ENCODE peak calls at places on chromosomes 12 and 14, in ten cellular contexts. A is neuronal stem cell; J is CD4-positive, CD25-positive, alpha-beta regulatory T cell; X is CD8-positive, alpha-beta memory T cell; S is vagina; M is fibroblast of lung; D is psoas muscle; Y is stomach; Z is tibial artery; Q is left lung. T is an unnamed sample.

GRCh38 chr12:133203344-133204263 is 22.3 kb downstream of the ZNF268 start:
- DNase-seq in Z (no peak), X (no peak), Y (no peak), M (peak; percentile 9), D (no peak), J (no peak), Q (no peak), S (no peak), A (no peak), T (no peak)

GRCh38 chr14:101202627-101203404 is 299.3 kb upstream of the RTL1 start:
- DNase-seq in Z (no peak), X (no peak), S (peak; percentile 72), A (no peak), M (no peak), Q (no peak), J (no peak), Y (peak; percentile 15), D (peak; percentile 30), T (no peak)

GRCh38 chr14:40280652-40281051 is 848.4 kb upstream of the FBXO33 start:
- DNase-seq in S (no peak), A (no peak), Z (no peak), D (no peak), M (no peak), Q (no peak), J (no peak), Y (no peak), X (no peak), T (no peak)

GRCh38 chr14:30998100-30998706 is 27.2 kb upstream of the AP4S1 start:
- DNase-seq in M (no peak), Z (no peak), A (no peak), J (no peak), D (no peak), X (no peak), Q (no peak), S (no peak), Y (no peak), T (no peak)

GRCh38 chr14:65237023-65237814 is 134.9 kb upstream of the MAX start:
- DNase-seq in Z (no peak), J (no peak), Y (no peak), X (no peak), A (no peak), Q (no peak), D (no peak), S (no peak), M (peak; percentile 69), T (no peak)

GRCh38 chr12:6038160-6038559 is 86.3 kb downstream of the VWF start:
- DNase-seq in X (no peak), Y (peak; percentile 50), S (no peak), J (peak; percentile 76), A (peak; percentile 69), Z (no peak), Q (no peak), D (no peak), M (peak; percentile 66), T (peak; percentile 44)

GRCh38 chr12:95316798-95317197 is 99.2 kb downstream of the VEZT start:
- DNase-seq in M (no peak), J (no peak), A (no peak), Q (no peak), X (no peak), S (no peak), Z (no peak), Y (no peak), D (no peak), T (no peak)

GRCh38 chr12:114655934-114656697 is 27.9 kb downstream of the TBX3 start:
- DNase-seq in Y (no peak), Z (no peak), S (no peak), D (no peak), Q (no peak), A (no peak), X (no peak), M (peak; percentile 69), J (no peak), T (no peak)

GRCh38 chr12:107247650-107248049 is 154.3 kb upstream of the CRY1 start:
- DNase-seq in X (no peak), A (no peak), Z (no peak), J (no peak), S (no peak), D (no peak), M (no peak), Q (no peak), Y (no peak), T (no peak)

GRCh38 chr12:3320881-3321509 is 170.0 kb upstream of the PRMT8 start:
- DNase-seq in Z (no peak), S (no peak), X (no peak), M (no peak), Q (no peak), D (no peak), Y (no peak), A (no peak), J (no peak), T (no peak)

GRCh38 chr12:51262758-51263177 is 7.4 kb downstream of the SMAGP start:
- DNase-seq in X (peak; percentile 54), J (peak; percentile 37), Q (no peak), Z (no peak), S (no peak), D (peak; percentile 56), M (peak; percentile 54), A (no peak), Y (peak; percentile 78), T (peak; percentile 68)

GRCh38 chr14:94561656-94562010 is 391 bp downstream of the SERPINA4 start:
- DNase-seq in A (no peak), M (no peak), X (no peak), S (no peak), J (no peak), Y (no peak), Q (no peak), D (no peak), Z (no peak), T (no peak)

GRCh38 chr12:55974308-55974724 is 438 bp downstream of the RAB5B start:
- DNase-seq in J (peak; percentile 61), Z (peak; percentile 38), Y (peak; percentile 54), S (no peak), M (peak; percentile 59), Q (no peak), X (no peak), A (no peak), D (no peak), T (no peak)

GRCh38 chr12:16691624-16692023 is 85.7 kb upstream of the LMO3 start:
- DNase-seq in S (no peak), J (no peak), X (no peak), D (no peak), M (no peak), Y (no peak), Z (no peak), Q (no peak), A (no peak), T (no peak)

GRCh38 chr12:32776258-32776657 is 20.6 kb upstream of the YARS2 start:
- DNase-seq in S (no peak), M (no peak), D (no peak), A (no peak), J (no peak), Y (no peak), X (no peak), Z (no peak), Q (no peak), T (no peak)

GRCh38 chr14:55398679-55399078 is 13.0 kb downstream of the ATG14 start:
- DNase-seq in J (no peak), Y (no peak), A (no peak), S (no peak), M (peak; percentile 96), Z (peak; percentile 68), X (no peak), Q (no peak), D (no peak), T (no peak)

GRCh38 chr12:85626031-85626781 is 210.0 kb downstream of the RASSF9 start:
- DNase-seq in Y (no peak), Z (no peak), J (no peak), X (no peak), Q (no peak), S (no peak), D (no peak), A (no peak), M (peak; percentile 89), T (no peak)

GRCh38 chr14:68792830-68793733 is at the start of gene ZFP36L1:
- DNase-seq in D (peak; percentile 97), J (peak; percentile 97), M (peak; percentile 94), X (peak; percentile 98), A (peak; percentile 98), Q (peak; percentile 96), S (peak; percentile 96), Y (peak; percentile 92), Z (peak; percentile 95), T (peak; percentile 96)

GRCh38 chr14:68790656-68791077 is 2.2 kb downstream of the ZFP36L1 start:
- DNase-seq in Y (peak; percentile 25), A (no peak), M (no peak), D (no peak), Q (no peak), X (peak; percentile 75), J (peak; percentile 80), S (no peak), Z (no peak), T (peak; percentile 47)

GRCh38 chr14:68791078-68791983 is 1.5 kb downstream of the ZFP36L1 start:
- DNase-seq in A (no peak), S (no peak), X (no peak), Z (no peak), M (peak; percentile 61), Y (peak; percentile 27), J (no peak), D (no peak), Q (no peak), T (no peak)

GRCh38 chr14:68793734-68794129 is 865 bp upstream of the ZFP36L1 start:
- DNase-seq in Z (no peak), A (no peak), J (peak; percentile 68), D (no peak), Y (no peak), S (no peak), M (no peak), X (peak; percentile 73), Q (peak; percentile 83), T (no peak)

GRCh38 chr14:68792022-68792829 is 641 bp downstream of the ZFP36L1 start:
- DNase-seq in Q (no peak), S (peak; percentile 89), M (no peak), Z (no peak), A (no peak), J (peak; percentile 70), Y (peak; percentile 29), X (peak; percentile 58), D (no peak), T (peak; percentile 51)
- H3K4me1 ChIP-seq in Q (peaks cover 44% of the 10 kb centered on the region), S (peaks cover 36% of the 10 kb centered on the region), M (peaks cover 10% of the 10 kb centered on the region), Z (peaks cover 16% of the 10 kb centered on the region), A (peaks cover 22% of the 10 kb centered on the region), J (peaks cover 56% of the 10 kb centered on the region), Y (peaks cover 40% of the 10 kb centered on the region), X (peaks cover 34% of the 10 kb centered on the region), D (peaks cover 1% of the 10 kb centered on the region), T (peaks cover 13% of the 10 kb centered on the region)

GRCh38 chr12:27555316-27555715 is 31.3 kb downstream of the PPFIBP1 start:
- DNase-seq in M (no peak), A (no peak), S (no peak), X (no peak), J (no peak), Q (no peak), Z (no peak), D (no peak), Y (no peak), T (no peak)
- H3K4me1 ChIP-seq in M (peaks cover 33% of the 10 kb centered on the region), A (no peaks in the 10 kb centered on the region), S (peaks cover 89% of the 10 kb centered on the region), X (no peaks in the 10 kb centered on the region), J (no peaks in the 10 kb centered on the region), Q (peaks cover 46% of the 10 kb centered on the region), Z (peaks cover 53% of the 10 kb centered on the region), D (peaks cover 70% of the 10 kb centered on the region), Y (peaks cover 34% of the 10 kb centered on the region), T (no peaks in the 10 kb centered on the region)

GRCh38 chr12:102481705-102482104 is 1.3 kb upstream of the IGF1 start:
- DNase-seq in Q (no peak), Y (no peak), M (no peak), S (no peak), D (no peak), X (no peak), A (no peak), Z (no peak), J (no peak), T (no peak)
- H3K4me1 ChIP-seq in Q (peaks cover 24% of the 10 kb centered on the region), Y (peaks cover 46% of the 10 kb centered on the region), M (no peaks in the 10 kb centered on the region), S (peaks cover 11% of the 10 kb centered on the region), D (peaks cover 12% of the 10 kb centered on the region), X (peaks cover 25% of the 10 kb centered on the region), A (peaks cover 10% of the 10 kb centered on the region), Z (peaks cover 29% of the 10 kb centered on the region), J (peaks cover 13% of the 10 kb centered on the region), T (no peaks in the 10 kb centered on the region)

GRCh38 chr12:108694812-108695278 is 36.5 kb downstream of the CORO1C start:
- DNase-seq in D (no peak), A (no peak), X (no peak), Q (no peak), S (no peak), Y (no peak), M (peak; percentile 60), Z (no peak), J (no peak), T (no peak)
- H3K4me1 ChIP-seq in D (peaks cover 81% of the 10 kb centered on the region), A (peaks cover 15% of the 10 kb centered on the region), X (peaks cover 24% of the 10 kb centered on the region), Q (peaks cover 70% of the 10 kb centered on the region), S (peaks cover 89% of the 10 kb centered on the region), Y (peaks cover 91% of the 10 kb centered on the region), M (peaks cover 59% of the 10 kb centered on the region), Z (peaks cover 62% of the 10 kb centered on the region), J (peaks cover 25% of the 10 kb centered on the region), T (peaks cover 26% of the 10 kb centered on the region)

T was measured in mucosa of descending colon.